ENCODE peak calls at places on chromosomes 16 and 17, in four cellular contexts. B is GM12878, Y is H1, L is K562. M is an unnamed sample.

GRCh38 chr16:14629919-14630619 is at the start of gene PARN:
- DNase-seq in L (peak; percentile 98), Y (peak; percentile 99), B (peak; percentile 89), M (peak; percentile 98)

GRCh38 chr17:17474341-17474740 is 2.5 kb upstream of the MED9 start:
- DNase-seq in Y (no peak), B (no peak), L (no peak), M (no peak)

GRCh38 chr17:40519089-40519775 is 17.8 kb upstream of the TNS4 start:
- DNase-seq in L (no peak), Y (no peak), B (no peak), M (no peak)

GRCh38 chr17:47243737-47244598 is 9.7 kb upstream of the ITGB3 start:
- DNase-seq in B (no peak), Y (no peak), L (no peak), M (no peak)

GRCh38 chr17:71496552-71496951 is 624.3 kb upstream of the SOX9 start:
- DNase-seq in L (no peak), B (no peak), Y (no peak), M (no peak)

GRCh38 chr17:78438694-78439325 is 60.4 kb downstream of the PGS1 start:
- DNase-seq in Y (no peak), B (no peak), L (no peak), M (no peak)

GRCh38 chr16:48963306-48963705 is 318.3 kb downstream of the CBLN1 start:
- DNase-seq in B (no peak), Y (no peak), L (no peak), M (peak; percentile 42)

GRCh38 chr17:30318190-30318589 is 15.7 kb downstream of the TMIGD1 start:
- DNase-seq in Y (no peak), L (no peak), B (no peak), M (no peak)

GRCh38 chr17:3693829-3694231 is 2.1 kb downstream of the P2RX5 start:
- DNase-seq in Y (no peak), L (no peak), B (peak; percentile 91), M (no peak)

GRCh38 chr17:51850206-51850605 is 308.3 kb downstream of the CA10 start:
- DNase-seq in Y (no peak), B (no peak), L (peak; percentile 4), M (no peak)

GRCh38 chr16:1691956-1692355 is 13.9 kb downstream of the JPT2 start:
- DNase-seq in Y (no peak), B (no peak), L (no peak), M (no peak)

GRCh38 chr17:42163696-42164407 is 9.1 kb upstream of the RAB5C start:
- DNase-seq in Y (no peak), L (no peak), B (no peak), M (no peak)

GRCh38 chr17:42166196-42166763 is 11.5 kb upstream of the RAB5C start:
- DNase-seq in Y (no peak), L (no peak), B (no peak), M (no peak)

GRCh38 chr17:42163113-42163512 is 8.3 kb upstream of the RAB5C start:
- DNase-seq in L (peak; percentile 68), B (no peak), Y (peak; percentile 94), M (peak; percentile 18)

GRCh38 chr17:42167807-42168206 is 13.0 kb upstream of the RAB5C start:
- DNase-seq in L (no peak), Y (no peak), B (no peak), M (no peak)

GRCh38 chr17:42165751-42166150 is 11.0 kb upstream of the RAB5C start:
- DNase-seq in Y (no peak), B (no peak), L (no peak), M (no peak)
- TF ChIP-seq EZH2 in Y (no peak), B (no peak), L (no peak), M (no peak)

GRCh38 chr16:85354623-85355514 is 242.6 kb upstream of the CIBAR2 start:
- DNase-seq in B (no peak), Y (no peak), L (peak; percentile 97), M (no peak)

GRCh38 chr16:85352221-85352620 is 239.9 kb upstream of the CIBAR2 start:
- DNase-seq in B (no peak), Y (no peak), L (no peak), M (no peak)

GRCh38 chr16:85353013-85353412 is 240.7 kb upstream of the CIBAR2 start:
- DNase-seq in L (no peak), B (no peak), Y (no peak), M (no peak)

GRCh38 chr16:85355515-85355837 is 243.2 kb upstream of the CIBAR2 start:
- DNase-seq in L (no peak), B (no peak), Y (no peak), M (no peak)

DNA sequence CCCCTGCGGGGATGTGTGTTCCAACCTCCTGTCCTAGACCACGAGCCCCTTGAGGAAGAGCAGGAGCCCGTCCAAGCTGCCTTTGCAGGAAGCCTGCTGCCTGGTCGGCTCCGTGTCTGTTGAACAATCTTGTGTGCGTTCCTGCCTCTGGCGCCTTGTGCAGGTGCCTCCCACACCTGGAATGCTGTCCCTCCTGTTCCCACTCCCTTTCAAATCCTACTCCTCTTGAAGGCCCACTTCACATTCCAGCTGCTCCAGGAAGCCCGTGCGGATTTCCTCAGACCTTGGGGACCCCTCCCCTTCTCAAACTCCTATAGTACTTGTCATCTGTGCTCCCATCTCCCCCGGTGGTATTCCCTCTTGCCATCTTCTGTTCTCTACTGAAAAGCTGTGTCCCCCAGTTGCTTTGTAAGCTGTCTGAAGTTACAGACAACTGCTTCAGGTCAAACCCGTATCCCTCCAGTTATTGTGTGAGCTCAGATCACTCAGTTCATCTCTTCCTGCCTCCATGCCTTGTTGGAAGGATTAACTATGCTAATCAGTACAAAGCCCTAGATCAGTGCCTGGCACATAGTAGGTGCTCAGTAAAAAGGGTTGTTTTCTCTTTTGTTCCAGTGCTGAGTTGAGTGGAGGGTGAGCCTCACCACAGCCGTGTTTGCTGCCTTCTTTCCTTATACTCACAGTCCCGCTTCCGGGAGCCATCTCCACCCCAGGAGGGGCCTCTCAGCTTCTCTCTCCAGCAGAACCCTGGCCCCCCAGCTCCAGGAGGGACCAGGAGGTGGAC is 241.8 kb upstream of the CIBAR2 start:
- DNase-seq in L (no peak), Y (no peak), B (no peak), M (no peak)
- H2AFZ ChIP-seq in L (no peak overlapping the region), Y (no peak overlapping the region), B (no peak overlapping the region), M (no peak overlapping the region)

DNA sequence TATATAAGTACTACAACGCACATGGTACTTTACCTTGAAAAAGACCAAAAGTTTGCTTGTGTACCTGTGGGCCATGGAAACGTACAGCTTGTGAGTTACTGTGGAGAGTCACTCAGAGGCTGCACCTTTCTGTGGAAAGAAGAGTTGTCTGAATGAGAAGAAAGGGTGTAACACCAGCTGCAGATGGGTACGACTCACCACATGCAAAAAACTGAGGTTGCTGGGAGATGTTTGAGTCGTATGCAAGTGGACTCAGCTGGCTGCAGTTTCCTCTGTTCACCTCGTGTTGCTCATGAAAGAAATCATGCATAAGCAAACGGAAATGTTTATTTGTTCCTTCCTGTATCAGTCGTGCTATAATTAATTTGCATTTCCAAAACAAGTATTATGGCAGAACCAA is 22.4 kb upstream of the DYNLRB2 start:
- DNase-seq in L (no peak), B (no peak), Y (no peak), M (no peak)
- TF ChIP-seq ATF3 in L (no peak), B (no peak), Y (no peak), M (no peak)

GRCh38 chr17:8312726-8313600 is 2.9 kb downstream of the ARHGEF15 start:
- DNase-seq in B (no peak), L (no peak), Y (no peak), M (no peak)
- TF ChIP-seq EZH2 in B (no peak), L (no peak), Y (no peak), M (no peak)